ENCODE peak calls at places on chromosomes 2 and 18, in four cellular contexts. One of them, this sample, is unnamed.

GRCh38 chr2:170843656-170844055 is 27.0 kb downstream of the GAD1 start:
- DNase-seq in activated T-cell treated with anti-CD3 and anti-CD28 coated beads for 1 hour: no peak
- DNase-seq in AG08395: peak; percentile 62
- DNase-seq in activated T-helper 9 cell treated with anti-CD3 and anti-CD28 coated beads, Interleukin-2, amount 50 U/mL, for 16 hours: no peak
- DNase-seq in this sample: peak; percentile 85

GRCh38 chr2:76251342-76251741 is 540.6 kb upstream of the GCFC2 start:
- DNase-seq in AG08395: no peak
- DNase-seq in activated T-helper 9 cell treated with anti-CD3 and anti-CD28 coated beads, Interleukin-2, amount 50 U/mL, for 16 hours: no peak
- DNase-seq in activated T-cell treated with anti-CD3 and anti-CD28 coated beads for 1 hour: no peak
- DNase-seq in this sample: no peak

GRCh38 chr2:190679813-190680591 is 31.1 kb downstream of the NAB1 start:
- DNase-seq in activated T-cell treated with anti-CD3 and anti-CD28 coated beads for 1 hour: peak; percentile 52
- DNase-seq in AG08395: no peak
- DNase-seq in activated T-helper 9 cell treated with anti-CD3 and anti-CD28 coated beads, Interleukin-2, amount 50 U/mL, for 16 hours: peak; percentile 48
- DNase-seq in this sample: peak; percentile 74

GRCh38 chr2:63050916-63051794 is 525 bp downstream of the OTX1 start:
- DNase-seq in activated T-cell treated with anti-CD3 and anti-CD28 coated beads for 1 hour: no peak
- DNase-seq in activated T-helper 9 cell treated with anti-CD3 and anti-CD28 coated beads, Interleukin-2, amount 50 U/mL, for 16 hours: no peak
- DNase-seq in AG08395: no peak
- DNase-seq in this sample: no peak

GRCh38 chr2:152098798-152099654 is at the start of gene CACNB4:
- DNase-seq in activated T-helper 9 cell treated with anti-CD3 and anti-CD28 coated beads, Interleukin-2, amount 50 U/mL, for 16 hours: no peak
- DNase-seq in activated T-cell treated with anti-CD3 and anti-CD28 coated beads for 1 hour: no peak
- DNase-seq in AG08395: peak; percentile 25
- DNase-seq in this sample: peak; percentile 25

GRCh38 chr2:186349508-186349907 is 136.6 kb upstream of the ZC3H15 start:
- DNase-seq in activated T-helper 9 cell treated with anti-CD3 and anti-CD28 coated beads, Interleukin-2, amount 50 U/mL, for 16 hours: no peak
- DNase-seq in AG08395: peak; percentile 3
- DNase-seq in activated T-cell treated with anti-CD3 and anti-CD28 coated beads for 1 hour: no peak
- DNase-seq in this sample: peak; percentile 91

GRCh38 chr2:202099515-202099914 is 26.5 kb downstream of the KIAA2012 start:
- DNase-seq in activated T-cell treated with anti-CD3 and anti-CD28 coated beads for 1 hour: no peak
- DNase-seq in activated T-helper 9 cell treated with anti-CD3 and anti-CD28 coated beads, Interleukin-2, amount 50 U/mL, for 16 hours: no peak
- DNase-seq in AG08395: no peak
- DNase-seq in this sample: no peak

GRCh38 chr2:156190532-156190931 is 142.0 kb downstream of the NR4A2 start:
- DNase-seq in activated T-helper 9 cell treated with anti-CD3 and anti-CD28 coated beads, Interleukin-2, amount 50 U/mL, for 16 hours: no peak
- DNase-seq in activated T-cell treated with anti-CD3 and anti-CD28 coated beads for 1 hour: no peak
- DNase-seq in AG08395: no peak
- DNase-seq in this sample: no peak

GRCh38 chr2:24025264-24025663 is 15.4 kb downstream of the MFSD2B start:
- DNase-seq in AG08395: no peak
- DNase-seq in activated T-cell treated with anti-CD3 and anti-CD28 coated beads for 1 hour: no peak
- DNase-seq in activated T-helper 9 cell treated with anti-CD3 and anti-CD28 coated beads, Interleukin-2, amount 50 U/mL, for 16 hours: no peak
- DNase-seq in this sample: no peak

GRCh38 chr2:178193823-178194599 is at the start of gene OSBPL6:
- DNase-seq in activated T-helper 9 cell treated with anti-CD3 and anti-CD28 coated beads, Interleukin-2, amount 50 U/mL, for 16 hours: peak; percentile 47
- DNase-seq in activated T-cell treated with anti-CD3 and anti-CD28 coated beads for 1 hour: peak; percentile 21
- DNase-seq in AG08395: peak; percentile 92
- DNase-seq in this sample: peak; percentile 86

GRCh38 chr2:134818321-134818720 is 20.1 kb upstream of the ACMSD start:
- DNase-seq in AG08395: no peak
- DNase-seq in activated T-cell treated with anti-CD3 and anti-CD28 coated beads for 1 hour: no peak
- DNase-seq in activated T-helper 9 cell treated with anti-CD3 and anti-CD28 coated beads, Interleukin-2, amount 50 U/mL, for 16 hours: no peak
- DNase-seq in this sample: no peak

GRCh38 chr2:102703748-102704147 is 58.1 kb upstream of the TMEM182 start:
- DNase-seq in activated T-cell treated with anti-CD3 and anti-CD28 coated beads for 1 hour: no peak
- DNase-seq in activated T-helper 9 cell treated with anti-CD3 and anti-CD28 coated beads, Interleukin-2, amount 50 U/mL, for 16 hours: no peak
- DNase-seq in AG08395: peak; percentile 46
- DNase-seq in this sample: no peak

GRCh38 chr2:147149589-147150245 is 695.1 kb upstream of the ACVR2A start:
- DNase-seq in activated T-cell treated with anti-CD3 and anti-CD28 coated beads for 1 hour: no peak
- DNase-seq in AG08395: peak; percentile 83
- DNase-seq in activated T-helper 9 cell treated with anti-CD3 and anti-CD28 coated beads, Interleukin-2, amount 50 U/mL, for 16 hours: no peak
- DNase-seq in this sample: peak; percentile 30

GRCh38 chr2:136395590-136395989 is 277.6 kb upstream of the CXCR4 start:
- DNase-seq in activated T-helper 9 cell treated with anti-CD3 and anti-CD28 coated beads, Interleukin-2, amount 50 U/mL, for 16 hours: no peak
- DNase-seq in activated T-cell treated with anti-CD3 and anti-CD28 coated beads for 1 hour: no peak
- DNase-seq in AG08395: no peak
- DNase-seq in this sample: no peak

GRCh38 chr18:8938817-8939216 is 163.7 kb upstream of the NDUFV2 start:
- DNase-seq in AG08395: no peak
- DNase-seq in activated T-cell treated with anti-CD3 and anti-CD28 coated beads for 1 hour: no peak
- DNase-seq in activated T-helper 9 cell treated with anti-CD3 and anti-CD28 coated beads, Interleukin-2, amount 50 U/mL, for 16 hours: no peak
- DNase-seq in this sample: no peak

GRCh38 chr2:123953848-123954247 is 71.2 kb upstream of the CNTNAP5 start:
- DNase-seq in AG08395: no peak
- DNase-seq in activated T-helper 9 cell treated with anti-CD3 and anti-CD28 coated beads, Interleukin-2, amount 50 U/mL, for 16 hours: no peak
- DNase-seq in activated T-cell treated with anti-CD3 and anti-CD28 coated beads for 1 hour: no peak
- DNase-seq in this sample: peak; percentile 39

GRCh38 chr2:26483957-26484565 is 6.1 kb upstream of the OTOF start:
- DNase-seq in activated T-helper 9 cell treated with anti-CD3 and anti-CD28 coated beads, Interleukin-2, amount 50 U/mL, for 16 hours: no peak
- DNase-seq in AG08395: no peak
- DNase-seq in activated T-cell treated with anti-CD3 and anti-CD28 coated beads for 1 hour: no peak
- DNase-seq in this sample: peak; percentile 21

GRCh38 chr18:58223717-58224424 is 179.8 kb downstream of the NEDD4L start:
- DNase-seq in AG08395: peak; percentile 91
- DNase-seq in activated T-cell treated with anti-CD3 and anti-CD28 coated beads for 1 hour: no peak
- DNase-seq in activated T-helper 9 cell treated with anti-CD3 and anti-CD28 coated beads, Interleukin-2, amount 50 U/mL, for 16 hours: no peak
- DNase-seq in this sample: peak; percentile 96